ENCODE peak calls at places on chromosomes 16 and 17, in eight cellular contexts. N is upper lobe of left lung, E is breast epithelium, V is HCT116, S is suprapubic skin, G is spleen, L is stomach, H is transverse colon. J is an unnamed sample.

GRCh38 chr16:75792781-75793180 is 66.5 kb upstream of the CPHXL start:
- DNase-seq in S (no peak), E (no peak), G (no peak), N (no peak), H (no peak), V (no peak), L (no peak), J (no peak)

GRCh38 chr17:11276486-11276885 is 35.5 kb downstream of the SHISA6 start:
- DNase-seq in H (no peak), L (no peak), G (no peak), V (no peak), E (no peak), N (no peak), S (no peak), J (no peak)

GRCh38 chr17:62187681-62188080 is 122.6 kb upstream of the MED13 start:
- DNase-seq in E (no peak), G (no peak), S (no peak), N (no peak), H (no peak), L (no peak), V (no peak), J (no peak)

GRCh38 chr17:50087246-50087911 is 7.8 kb upstream of the PDK2 start:
- DNase-seq in V (peak; percentile 57), L (peak; percentile 79), G (peak; percentile 91), S (no peak), E (no peak), H (peak; percentile 78), N (peak; percentile 58), J (no peak)

GRCh38 chr17:29179232-29180036 is 764 bp downstream of the MYO18A start:
- DNase-seq in N (peak; percentile 85), E (no peak), S (peak; percentile 81), L (peak; percentile 90), H (peak; percentile 88), G (no peak), V (no peak), J (no peak)

GRCh38 chr17:12521416-12521815 is 144.3 kb upstream of the MYOCD start:
- DNase-seq in H (no peak), V (no peak), N (no peak), S (no peak), L (no peak), E (no peak), G (no peak), J (no peak)

GRCh38 chr17:50514936-50515702 is 6.9 kb downstream of the MYCBPAP start:
- DNase-seq in V (no peak), E (no peak), N (no peak), H (no peak), S (no peak), G (peak; percentile 25), L (no peak), J (no peak)

GRCh38 chr17:8563981-8564602 is 66.4 kb downstream of the MYH10 start:
- DNase-seq in N (no peak), V (no peak), G (no peak), L (no peak), H (no peak), S (no peak), E (no peak), J (no peak)

DNA sequence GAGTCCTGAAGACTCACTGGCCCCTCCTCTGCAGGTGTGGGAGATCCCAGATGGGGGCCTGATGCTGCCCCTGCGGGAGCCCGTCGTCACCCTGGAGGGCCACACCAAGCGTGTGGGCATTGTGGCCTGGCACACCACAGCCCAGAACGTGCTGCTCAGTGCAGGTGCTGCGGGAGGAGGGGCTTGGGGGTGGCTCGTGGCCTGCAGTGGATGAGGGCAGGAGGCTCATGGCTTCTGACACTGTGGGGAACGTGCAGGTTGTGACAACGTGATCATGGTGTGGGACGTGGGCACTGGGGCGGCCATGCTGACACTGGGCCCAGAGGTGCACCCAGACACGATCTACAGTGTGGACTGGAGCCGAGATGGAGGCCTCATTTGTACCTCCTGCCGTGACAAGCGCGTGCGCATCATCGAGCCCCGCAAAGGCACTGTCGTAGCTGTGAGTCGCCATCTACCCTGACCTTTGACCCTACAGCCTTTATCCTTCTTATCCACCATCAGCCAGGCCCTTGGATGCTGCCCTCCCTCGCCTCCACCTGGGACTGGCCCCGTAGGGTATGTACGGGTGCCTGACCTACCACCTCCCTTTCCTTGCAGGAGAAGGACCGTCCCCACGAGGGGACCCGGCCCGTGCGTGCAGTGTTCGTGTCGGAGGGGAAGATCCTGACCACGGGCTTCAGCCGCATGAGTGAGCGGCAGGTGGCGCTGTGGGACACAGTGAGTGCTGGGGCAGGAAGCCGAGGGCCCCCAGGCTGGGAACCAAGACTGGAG is 3.6 kb downstream of the CORO1A start:
- DNase-seq in L (peak; percentile 87), G (peak; percentile 97), N (peak; percentile 93), S (peak; percentile 85), V (no peak), E (no peak), H (peak; percentile 88), J (peak; percentile 10)
- TF ChIP-seq CTCF in L (no peak), G (peak; percentile 84), N (peak; percentile 85), S (peak; percentile 67), V (peak; percentile 86), E (peak; percentile 52), H (peak; percentile 75), J (peak; percentile 91)

DNA sequence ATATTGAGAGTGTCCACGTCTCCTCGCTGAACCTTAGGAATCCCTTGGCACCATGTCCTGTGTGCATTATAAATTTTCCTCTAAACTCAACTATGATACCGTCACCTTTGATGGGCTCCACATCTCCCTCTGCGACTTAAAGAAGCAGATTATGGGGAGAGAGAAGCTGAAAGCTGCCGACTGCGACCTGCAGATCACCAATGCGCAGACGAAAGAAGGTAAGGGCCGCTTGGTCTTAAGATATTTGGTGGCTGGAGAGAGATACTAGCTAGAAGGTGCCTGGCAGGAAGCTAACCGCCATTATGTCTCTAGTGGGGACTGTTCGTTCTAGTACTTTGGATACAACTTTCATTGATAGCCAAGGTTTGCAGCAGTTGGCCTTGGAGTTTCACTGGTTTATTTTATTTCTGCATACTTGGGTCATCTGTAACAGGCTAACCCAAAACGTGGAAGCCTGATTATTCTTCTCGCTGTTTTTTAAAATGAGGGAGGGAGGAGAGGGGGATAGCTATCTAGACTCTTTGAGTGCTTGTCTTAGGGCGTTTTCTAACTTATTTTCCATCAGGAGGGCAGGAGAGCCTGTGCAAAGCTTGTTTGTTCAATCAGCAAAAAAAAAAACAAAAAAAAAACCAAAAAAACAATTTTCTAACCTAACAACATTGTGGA is 1.3 kb downstream of the RBBP6 start:
- DNase-seq in L (no peak), V (no peak), S (no peak), E (no peak), G (no peak), N (no peak), H (no peak), J (no peak)
- TF ChIP-seq POLR2AphosphoS5 in L (no peak), V (no peak), S (no peak), E (no peak), G (no peak), N (no peak), H (peak; percentile 13), J (no peak)

GRCh38 chr17:1623057-1623456 is 5.6 kb downstream of the SLC43A2 start:
- DNase-seq in V (no peak), S (no peak), N (no peak), E (no peak), H (no peak), G (no peak), L (no peak), J (no peak)

GRCh38 chr17:1625507-1626080 is 3.0 kb downstream of the SLC43A2 start:
- DNase-seq in H (no peak), S (no peak), E (no peak), G (no peak), N (no peak), L (peak; percentile 54), V (no peak), J (no peak)

GRCh38 chr17:1624650-1625049 is 4.0 kb downstream of the SLC43A2 start:
- DNase-seq in H (no peak), G (no peak), N (no peak), S (no peak), E (no peak), L (no peak), V (no peak), J (no peak)

GRCh38 chr17:1626333-1626732 is 2.3 kb downstream of the SLC43A2 start:
- DNase-seq in G (no peak), V (no peak), N (no peak), L (no peak), E (no peak), H (no peak), S (no peak), J (no peak)

DNA sequence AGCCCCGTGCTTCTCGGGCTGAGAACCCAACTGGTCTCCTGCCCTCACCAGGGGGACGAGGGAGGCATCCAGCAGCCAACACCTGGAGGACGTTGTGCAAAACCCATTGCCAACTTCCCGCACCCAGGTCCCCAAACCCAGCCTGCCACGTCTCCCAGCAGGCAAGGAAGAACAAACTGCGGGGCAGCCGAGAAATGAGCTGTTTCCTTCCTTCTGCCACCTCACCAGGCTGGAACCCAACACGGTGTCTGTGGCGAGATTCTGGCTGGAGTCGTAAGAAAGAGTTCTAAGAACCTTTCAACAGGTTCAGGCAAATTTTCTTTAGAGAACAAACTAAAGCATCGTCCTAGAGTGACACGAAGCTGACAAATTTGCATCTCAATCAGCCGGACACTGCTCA is 3.6 kb downstream of the SLC43A2 start:
- DNase-seq in H (no peak), V (no peak), G (no peak), L (no peak), N (no peak), E (no peak), S (no peak), J (no peak)
- H3K4me3 ChIP-seq in H (no peak overlapping the region), V (no peak overlapping the region), G (no peak overlapping the region), L (no peak overlapping the region), N (no peak overlapping the region), E (no peak overlapping the region), S (no peak overlapping the region), J (no peak overlapping the region)

GRCh38 chr16:50324345-50324744 is 44.4 kb downstream of the BRD7 start:
- DNase-seq in L (no peak), E (no peak), G (peak; percentile 44), H (no peak), V (no peak), N (no peak), S (no peak), J (no peak)

GRCh38 chr16:50329446-50330189 is 39.2 kb downstream of the BRD7 start:
- DNase-seq in E (no peak), H (no peak), S (no peak), L (no peak), G (no peak), N (no peak), V (no peak), J (no peak)

GRCh38 chr16:50326264-50326663 is 42.5 kb downstream of the BRD7 start:
- DNase-seq in N (no peak), L (no peak), G (no peak), V (no peak), S (no peak), E (no peak), H (no peak), J (no peak)

GRCh38 chr16:50323335-50324011 is 45.3 kb downstream of the BRD7 start:
- DNase-seq in L (no peak), H (no peak), V (peak; percentile 21), G (peak; percentile 52), E (no peak), N (no peak), S (no peak), J (peak; percentile 8)

DNA sequence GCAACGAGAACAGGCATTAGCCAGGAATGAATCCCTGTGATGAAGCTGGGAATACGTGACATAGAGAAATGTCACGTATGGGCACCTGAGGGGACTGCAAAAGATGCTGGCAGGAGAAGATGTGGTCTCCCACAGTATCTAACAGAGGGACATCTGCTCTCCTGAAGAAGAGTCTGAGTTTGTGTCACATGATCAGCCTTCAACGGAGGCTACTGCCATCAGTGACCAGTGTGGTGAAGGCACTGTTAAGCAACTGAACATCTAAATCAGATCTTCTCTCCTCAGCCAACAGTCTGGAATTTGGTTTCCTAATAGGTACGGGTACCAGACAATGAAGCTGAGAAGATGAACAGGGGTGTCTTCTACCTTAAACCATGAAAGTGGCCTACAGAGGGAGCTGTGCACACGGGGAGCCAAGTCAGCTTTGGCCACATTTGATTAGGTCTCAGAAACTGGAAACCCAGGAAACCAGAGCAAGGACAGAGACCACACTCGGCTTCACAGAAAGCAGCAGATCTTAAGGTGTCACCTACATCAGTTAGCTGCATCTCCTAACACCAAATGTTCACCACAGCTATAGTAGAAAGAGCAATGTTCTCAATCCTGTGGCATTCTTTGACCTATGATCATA is 41.8 kb downstream of the BRD7 start:
- DNase-seq in S (no peak), G (no peak), L (no peak), V (peak; percentile 31), N (no peak), H (no peak), E (no peak), J (peak; percentile 4)
- TF ChIP-seq CTCF in S (no peak), G (peak; percentile 50), L (no peak), V (peak; percentile 67), N (no peak), H (peak; percentile 26), E (no peak), J (peak; percentile 65)